ENCODE peak calls at places on chromosome 2, in six cellular contexts. K is neural crest cell, T is MM.1S, Y is colonic mucosa, B is GM13976, U is endothelial cell. E is an unnamed sample.
A peak's percentile ranks its signal among the peaks of the same experiment; 100 is the strongest.

GRCh38 chr2:153105829-153106578 is 372.6 kb downstream of the RPRM start:
- DNase-seq in K (no peak), T (no peak), Y (no peak), B (no peak), U (no peak), E (no peak)

GRCh38 chr2:208315081-208315788 is 49.2 kb downstream of the PIKFYVE start:
- DNase-seq in K (no peak), T (no peak), Y (no peak), B (peak; percentile 40), U (no peak), E (no peak)

GRCh38 chr2:27290571-27290970 is 8.3 kb downstream of the TRIM54 start:
- DNase-seq in K (no peak), T (no peak), Y (no peak), B (no peak), U (no peak), E (no peak)

GRCh38 chr2:102114290-102114721 is 28.2 kb upstream of the IL1R1 start:
- DNase-seq in K (no peak), T (no peak), Y (no peak), B (no peak), U (no peak), E (no peak)

GRCh38 chr2:166700079-166700478 is 188.2 kb upstream of the XIRP2 start:
- DNase-seq in K (no peak), T (no peak), Y (no peak), B (no peak), U (no peak), E (no peak)

GRCh38 chr2:218927876-218928275 is 31.6 kb upstream of the CDK5R2 start:
- DNase-seq in K (no peak), T (no peak), Y (no peak), B (no peak), U (no peak), E (no peak)

GRCh38 chr2:101770672-101771071 is 73.2 kb downstream of the MAP4K4 start:
- DNase-seq in K (peak; percentile 36), T (peak; percentile 43), Y (peak; percentile 56), B (peak; percentile 43), U (peak; percentile 32), E (no peak)

GRCh38 chr2:7878786-7879515 is 802.9 kb upstream of the ID2 start:
- DNase-seq in K (no peak), T (no peak), Y (no peak), B (no peak), U (no peak), E (peak; percentile 8)

GRCh38 chr2:156434461-156435291 is 1.5 kb upstream of the GPD2 start:
- DNase-seq in K (no peak), T (no peak), Y (no peak), B (peak; percentile 25), U (no peak), E (no peak)

GRCh38 chr2:143632751-143633374 is 503.6 kb downstream of the ARHGAP15 start:
- DNase-seq in K (no peak), T (no peak), Y (no peak), B (no peak), U (no peak), E (no peak)

GRCh38 chr2:229270551-229271410 is at the start of gene PID1:
- DNase-seq in K (peak; percentile 9), T (peak; percentile 36), Y (peak; percentile 42), B (no peak), U (peak; percentile 28), E (peak; percentile 72)

GRCh38 chr2:222456479-222457077 is 32.2 kb downstream of the SGPP2 start:
- DNase-seq in K (no peak), T (no peak), Y (no peak), B (no peak), U (no peak), E (no peak)

GRCh38 chr2:108855194-108855593 is 68.6 kb downstream of the CCDC138 start:
- DNase-seq in K (no peak), T (peak; percentile 26), Y (no peak), B (no peak), U (no peak), E (no peak)
- TF ChIP-seq CTCF in K (peak; percentile 56), T (peak; percentile 36), Y (no peak), B (no peak), U (no peak), E (no peak)

GRCh38 chr2:202033317-202034248 is at the start of gene FZD7:
- DNase-seq in K (peak; percentile 87), T (peak; percentile 91), Y (peak; percentile 94), B (peak; percentile 94), U (peak; percentile 94), E (peak; percentile 95)
- TF ChIP-seq CTCF in K (peak; percentile 34), T (peak; percentile 40), Y (no peak), B (no peak), U (no peak), E (no peak)

DNA sequence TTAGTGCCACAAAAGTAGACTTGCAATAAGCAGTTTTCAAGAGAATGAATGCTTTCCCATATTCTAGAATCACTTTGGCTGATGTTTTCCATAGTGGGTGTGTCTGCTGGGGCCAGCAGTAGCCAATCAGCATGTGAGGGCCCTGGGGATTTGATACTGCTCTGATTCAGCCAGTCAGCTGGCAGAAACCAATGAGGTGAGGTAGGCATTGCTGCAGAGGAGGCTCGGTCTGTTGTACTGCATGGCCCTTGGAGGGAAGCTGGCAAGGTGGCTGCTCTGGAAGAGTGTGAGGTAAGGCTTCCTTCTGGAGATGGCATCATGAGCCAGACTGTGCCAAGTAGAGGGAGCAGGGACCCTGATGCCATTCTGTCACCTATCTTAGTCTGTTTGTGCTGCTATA is 22.7 kb downstream of the TMEM87B start:
- DNase-seq in K (no peak), T (no peak), Y (no peak), B (no peak), U (no peak), E (no peak)
- TF ChIP-seq CTCF in K (no peak), T (no peak), Y (no peak), B (no peak), U (no peak), E (no peak)

GRCh38 chr2:146927080-146927714 is 917.6 kb upstream of the ACVR2A start:
- DNase-seq in K (peak; percentile 53), T (peak; percentile 21), Y (peak; percentile 40), B (peak; percentile 24), U (peak; percentile 65), E (peak; percentile 57)
- TF ChIP-seq CTCF in K (peak; percentile 70), T (peak; percentile 31), Y (peak; percentile 25), B (peak; percentile 54), U (peak; percentile 19), E (peak; percentile 53)

DNA sequence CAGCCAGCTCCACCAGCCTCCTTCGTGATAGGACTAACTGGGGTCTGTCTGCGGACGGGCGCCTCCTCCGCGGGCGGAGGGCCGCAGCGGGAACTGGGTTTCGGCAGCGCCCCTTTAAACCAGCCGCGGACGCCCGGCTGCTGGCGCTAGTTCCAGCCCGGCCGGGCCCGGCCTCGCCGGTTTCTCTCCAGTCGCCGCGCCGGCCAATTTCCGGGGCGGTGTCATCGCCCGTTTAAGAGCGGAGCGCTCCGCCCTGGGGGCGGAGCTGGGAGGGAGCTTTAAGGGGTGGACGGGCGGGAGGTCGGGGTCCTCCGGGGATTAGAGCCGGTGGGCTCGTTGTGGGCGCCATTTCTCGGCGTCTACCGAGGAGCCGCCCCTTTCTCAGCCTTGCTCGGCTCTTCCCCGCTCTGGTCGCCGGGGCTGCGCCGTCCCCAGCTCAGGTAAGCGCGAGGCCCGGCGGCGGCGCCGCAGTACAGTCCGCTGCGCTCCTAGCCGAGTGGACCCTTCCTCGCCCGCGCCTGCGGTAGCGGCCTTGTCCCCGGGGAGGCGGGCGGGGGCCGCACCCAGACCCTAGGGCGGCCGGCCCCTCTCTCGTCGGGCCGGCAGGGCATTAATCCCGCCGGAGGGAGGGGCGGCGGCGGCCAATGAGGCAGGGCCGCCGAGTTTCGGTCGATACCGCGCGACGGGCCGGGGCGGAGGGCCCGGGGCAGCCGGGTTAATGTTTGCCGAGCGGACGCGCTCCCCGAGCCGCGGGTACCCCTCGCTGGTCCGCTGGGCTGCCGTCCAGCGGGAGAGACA is at the start of gene EPB41L5:
- DNase-seq in K (peak; percentile 84), T (peak; percentile 93), Y (peak; percentile 93), B (peak; percentile 92), U (peak; percentile 89), E (peak; percentile 93)
- TF ChIP-seq CTCF in K (no peak), T (no peak), Y (no peak), B (no peak), U (no peak), E (no peak)

DNA sequence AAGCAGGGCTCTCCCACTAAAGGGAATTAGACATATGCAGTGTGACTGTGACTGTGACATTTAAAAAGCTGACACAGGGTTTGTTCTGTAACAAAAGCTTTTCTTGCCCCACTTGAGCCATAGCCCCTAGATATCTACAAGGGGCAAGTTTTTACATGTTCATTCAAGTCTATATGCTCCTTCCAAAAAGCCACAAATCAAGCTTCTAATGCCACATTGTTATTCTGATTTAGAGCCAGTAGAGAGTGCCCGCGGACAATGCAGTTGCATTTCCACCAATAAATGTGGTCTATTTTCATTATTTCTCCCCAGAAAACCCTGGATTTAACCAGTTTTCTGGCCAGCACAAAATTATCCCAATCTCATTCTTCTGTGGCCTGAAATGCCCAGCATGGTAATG is 9.9 kb downstream of the ARHGAP25 start:
- DNase-seq in K (no peak), T (no peak), Y (peak; percentile 5), B (no peak), U (no peak), E (no peak)
- TF ChIP-seq CTCF in K (no peak), T (no peak), Y (no peak), B (no peak), U (no peak), E (no peak)